ENCODE peak calls at places on chromosomes 11 and 22, in eight cellular contexts. X, O, P, U, C, M, Z and G are unnamed samples.

GRCh38 chr11:43497144-43497543 is 138.4 kb downstream of the TTC17 start:
- DNase-seq in C (no peak), O (no peak), Z (no peak), U (no peak), M (no peak), P (no peak), X (no peak), G (no peak)

GRCh38 chr22:44091021-44091721 is 67.1 kb downstream of the PARVB start:
- DNase-seq in X (peak), M (no peak), C (peak), O (peak), P (peak), U (no peak), Z (no peak), G (no peak)

GRCh38 chr22:24772493-24773220 is 1.9 kb downstream of the PIWIL3 start:
- DNase-seq in Z (no peak), M (no peak), C (peak), P (peak), U (no peak), X (peak), O (no peak), G (no peak)

GRCh38 chr11:43992138-43992537 is 49.7 kb downstream of the C11orf96 start:
- DNase-seq in Z (no peak), O (no peak), P (no peak), C (no peak), U (no peak), M (no peak), X (no peak), G (no peak)

GRCh38 chr11:69166186-69167115 is 10.7 kb downstream of the SMIM38 start:
- DNase-seq in O (peak), P (no peak), C (peak), Z (no peak), U (peak), X (peak), M (no peak), G (no peak)

GRCh38 chr22:29951675-29952413 is 68.9 kb downstream of the MTMR3 start:
- DNase-seq in X (no peak), P (no peak), C (peak), Z (no peak), U (no peak), O (no peak), M (no peak), G (no peak)

GRCh38 chr11:123298488-123299447 is 103.7 kb upstream of the CLMP start:
- DNase-seq in U (no peak), C (no peak), Z (no peak), X (no peak), P (no peak), O (no peak), M (no peak), G (no peak)

GRCh38 chr11:61609000-61609969 is 28.4 kb upstream of the SYT7 start:
- DNase-seq in Z (no peak), P (no peak), C (no peak), U (no peak), O (no peak), X (no peak), M (no peak), G (no peak)

GRCh38 chr11:134857035-134857434 is 445.0 kb upstream of the B3GAT1 start:
- DNase-seq in Z (peak), O (no peak), C (no peak), X (no peak), M (peak), U (no peak), P (no peak), G (no peak)

GRCh38 chr11:104999716-105000115 is 23.3 kb downstream of the CASP5 start:
- DNase-seq in Z (no peak), P (no peak), X (no peak), U (no peak), C (no peak), M (no peak), O (no peak), G (no peak)

GRCh38 chr11:87007938-87008337 is 29.8 kb upstream of the TMEM135 start:
- DNase-seq in X (no peak), Z (no peak), C (no peak), M (no peak), P (no peak), U (no peak), O (no peak), G (no peak)

GRCh38 chr11:64223001-64223651 is 2.9 kb downstream of the TRPT1 start:
- DNase-seq in C (no peak), O (peak), U (no peak), X (no peak), M (no peak), Z (no peak), P (no peak), G (no peak)

GRCh38 chr22:27724706-27725105 is 76.8 kb downstream of the MN1 start:
- DNase-seq in Z (no peak), M (no peak), U (no peak), X (no peak), P (no peak), O (no peak), C (no peak), G (no peak)

GRCh38 chr11:65452806-65453490 is 30.4 kb downstream of the NEAT1 start:
- DNase-seq in Z (no peak), P (no peak), O (no peak), C (peak), U (no peak), M (no peak), X (no peak), G (no peak)

GRCh38 chr11:120674537-120674936 is 163.0 kb downstream of the GRIK4 start:
- DNase-seq in M (no peak), U (peak), Z (no peak), P (no peak), X (no peak), O (no peak), C (no peak), G (no peak)

GRCh38 chr11:12126352-12127019 is 16.1 kb downstream of the MICAL2 start:
- DNase-seq in X (no peak), U (peak), Z (no peak), C (peak), M (no peak), O (no peak), P (no peak), G (no peak)

GRCh38 chr11:93842461-93842860 is 8.0 kb downstream of the VSTM5 start:
- DNase-seq in M (no peak), U (peak), P (no peak), Z (no peak), O (no peak), C (peak), X (no peak), G (no peak)

GRCh38 chr11:1263036-1263435 is 40.2 kb downstream of the MUC5B start:
- DNase-seq in Z (no peak), C (no peak), U (no peak), P (no peak), O (no peak), X (no peak), M (no peak), G (no peak)

GRCh38 chr11:134275534-134276395 is at the start of gene GLB1L3:
- DNase-seq in C (peak), M (peak), P (peak), O (no peak), U (no peak), Z (peak), X (peak), G (no peak)

GRCh38 chr11:12195773-12196172 is 85.4 kb downstream of the MICAL2 start:
- DNase-seq in P (no peak), Z (no peak), X (no peak), C (no peak), O (no peak), U (no peak), M (no peak), G (no peak)

GRCh38 chr22:26669060-26669481 is 11.7 kb downstream of the MIAT start:
- DNase-seq in X (no peak), Z (no peak), U (no peak), O (no peak), C (peak), M (no peak), P (peak), G (no peak)

GRCh38 chr11:66335531-66336233 is 552 bp downstream of the RIN1 start:
- DNase-seq in P (peak), M (peak), Z (no peak), U (no peak), O (peak), X (no peak), C (peak), G (no peak)

GRCh38 chr11:110075087-110075821 is 17.9 kb upstream of the ZC3H12C start:
- DNase-seq in C (no peak), X (no peak), O (no peak), M (no peak), P (no peak), Z (peak), U (no peak), G (no peak)

GRCh38 chr11:468493-468892 is 18.4 kb downstream of the PTDSS2 start:
- DNase-seq in U (no peak), X (no peak), Z (no peak), M (no peak), P (no peak), O (no peak), C (no peak), G (no peak)

GRCh38 chr22:49570032-49570848 is 257.4 kb downstream of the BRD1 start:
- DNase-seq in O (peak), P (no peak), C (no peak), M (peak), Z (no peak), U (no peak), X (no peak), G (peak)

GRCh38 chr11:93727985-93728791 is 13.1 kb downstream of the TAF1D start:
- DNase-seq in O (no peak), X (no peak), C (peak), M (no peak), U (no peak), Z (no peak), P (no peak), G (no peak)

GRCh38 chr11:75471134-75471943 is 38.3 kb upstream of the KLHL35 start:
- DNase-seq in U (no peak), Z (no peak), C (no peak), M (no peak), O (no peak), P (no peak), X (no peak), G (no peak)

GRCh38 chr11:75527938-75528845 is 2.5 kb upstream of the GDPD5 start:
- DNase-seq in P (no peak), X (no peak), O (no peak), U (no peak), M (no peak), C (no peak), Z (no peak), G (no peak)

GRCh38 chr11:125256471-125257010 is 92.0 kb downstream of the PKNOX2 start:
- DNase-seq in P (no peak), O (no peak), Z (no peak), U (no peak), C (no peak), X (no peak), M (no peak), G (no peak)

GRCh38 chr11:125257185-125257584 is 92.6 kb downstream of the PKNOX2 start:
- DNase-seq in O (no peak), C (no peak), X (peak), P (peak), M (no peak), U (no peak), Z (no peak), G (no peak)

GRCh38 chr11:125257751-125258150 is 93.2 kb downstream of the PKNOX2 start:
- DNase-seq in M (no peak), P (no peak), C (no peak), Z (no peak), U (no peak), O (no peak), X (no peak), G (no peak)

GRCh38 chr11:125261471-125262087 is 97.0 kb downstream of the PKNOX2 start:
- DNase-seq in O (no peak), M (no peak), X (no peak), C (no peak), U (no peak), Z (no peak), P (no peak), G (no peak)

DNA sequence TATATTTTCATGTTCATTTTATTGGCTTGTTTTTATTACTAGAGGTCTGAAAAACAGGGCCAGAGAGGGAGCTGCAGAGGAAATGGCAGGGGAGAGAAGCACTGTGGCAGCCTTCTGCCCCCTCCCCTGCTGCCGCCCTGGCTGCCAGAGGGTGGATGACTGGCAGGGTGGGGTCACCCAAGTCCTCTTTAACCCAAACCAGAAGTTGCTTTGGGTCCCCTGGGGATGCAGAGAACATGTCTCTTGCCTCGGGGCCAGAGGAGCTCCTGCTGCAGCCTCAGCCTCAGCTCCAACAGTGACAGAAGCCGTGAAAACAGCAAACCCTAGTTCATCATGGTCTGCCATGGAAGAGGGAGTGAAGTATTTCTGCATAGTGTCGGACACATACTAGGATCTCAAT is 94.1 kb downstream of the PKNOX2 start:
- DNase-seq in Z (no peak), U (no peak), O (no peak), P (no peak), C (no peak), X (no peak), M (peak), G (no peak)
- TF ChIP-seq CTCF in Z (no peak), U (no peak), O (peak), P (peak), C (no peak), X (no peak), M (peak), G (no peak)

DNA sequence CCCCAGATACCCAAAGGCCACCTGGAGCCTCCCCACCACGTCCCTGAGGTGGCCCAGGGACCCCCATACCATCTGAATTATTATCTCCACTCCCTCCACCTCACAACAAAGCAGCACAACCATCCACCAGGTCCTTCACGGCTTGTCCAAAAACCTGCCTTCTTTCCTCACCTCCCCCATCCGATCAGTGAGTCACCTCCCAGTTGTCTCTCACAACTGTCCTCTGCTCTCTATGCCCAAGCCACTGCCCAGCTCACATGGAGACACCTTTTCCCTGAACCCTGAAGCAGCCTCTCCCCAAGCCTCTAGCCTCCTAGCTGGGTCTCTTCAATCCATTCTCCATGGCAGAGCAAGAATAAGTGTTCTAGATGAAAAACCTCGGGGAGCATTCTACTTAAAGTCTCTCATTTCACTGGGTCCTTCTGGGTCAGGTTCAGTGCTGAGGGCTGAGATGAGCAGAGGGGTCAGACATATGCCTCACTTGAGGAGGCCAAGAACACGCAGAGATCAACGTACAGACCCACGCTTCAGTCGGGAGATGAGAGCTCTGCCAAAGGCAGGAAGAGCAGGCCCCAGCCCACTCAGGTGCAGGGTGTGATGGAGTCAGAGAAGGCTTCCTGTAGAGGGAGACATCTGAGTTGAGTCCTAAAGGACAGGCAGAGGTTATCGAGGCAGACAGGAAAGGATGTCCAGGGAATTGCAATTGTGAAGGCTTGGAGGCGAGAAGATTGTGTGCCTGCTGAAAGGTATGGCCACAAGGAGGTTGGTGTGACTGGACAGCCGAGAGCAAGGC is 74.7 kb downstream of the PDE2A start:
- DNase-seq in M (no peak), P (no peak), Z (no peak), X (no peak), O (no peak), C (no peak), U (no peak), G (no peak)
- TF ChIP-seq CTCF in M (no peak), P (no peak), Z (no peak), X (no peak), O (no peak), C (no peak), U (no peak), G (no peak)

DNA sequence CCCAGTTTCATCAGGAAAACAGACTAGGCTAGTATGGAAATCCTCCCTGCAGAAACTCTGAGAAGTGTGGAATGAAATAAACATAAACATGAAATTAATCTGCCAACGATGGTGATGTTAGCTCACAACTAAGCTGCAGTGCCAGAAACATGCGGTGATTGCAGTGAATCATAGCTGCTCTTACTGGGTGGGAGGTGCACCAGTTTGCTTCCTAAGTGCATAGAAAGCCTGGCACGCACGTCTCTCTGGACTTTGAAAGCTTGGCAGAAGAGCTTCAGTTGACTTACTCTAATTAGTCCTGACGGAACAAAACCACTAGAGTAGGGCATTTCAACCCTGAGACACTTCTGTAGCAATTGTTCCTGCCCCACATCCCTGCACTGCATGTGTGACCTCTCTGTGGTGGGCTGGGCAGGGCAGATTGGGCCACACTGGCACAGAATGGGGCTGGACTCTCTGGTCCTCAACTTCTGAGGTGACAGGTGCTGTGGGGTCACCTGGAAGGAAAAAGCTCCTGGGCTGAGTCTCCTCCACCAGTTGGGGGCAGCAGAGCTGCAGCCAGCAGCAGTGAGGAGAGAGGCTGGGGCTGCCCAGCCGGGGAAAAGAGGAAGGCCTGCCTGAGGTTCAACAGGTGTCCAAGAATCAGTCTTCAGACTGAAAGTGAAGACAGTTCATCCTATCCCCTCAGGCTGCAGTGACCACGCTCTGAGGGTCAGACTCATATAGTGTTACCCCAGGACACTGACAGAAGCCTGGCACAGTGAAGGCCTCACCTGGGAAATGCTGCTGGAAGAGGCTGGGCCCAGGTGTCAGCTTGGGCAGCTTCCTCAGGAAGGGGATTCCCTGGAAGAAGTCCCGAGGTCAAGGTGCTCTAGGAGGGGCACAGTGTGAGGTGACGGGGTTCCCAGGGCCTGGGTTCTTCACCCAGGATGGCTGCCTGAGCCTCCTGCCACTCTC is 40.5 kb downstream of the GGTLC2 start:
- DNase-seq in U (no peak), X (no peak), P (peak), O (no peak), Z (no peak), C (no peak), M (no peak), G (no peak)
- TF ChIP-seq CTCF in U (peak), X (peak), P (peak), O (peak), Z (no peak), C (peak), M (no peak), G (peak)

DNA sequence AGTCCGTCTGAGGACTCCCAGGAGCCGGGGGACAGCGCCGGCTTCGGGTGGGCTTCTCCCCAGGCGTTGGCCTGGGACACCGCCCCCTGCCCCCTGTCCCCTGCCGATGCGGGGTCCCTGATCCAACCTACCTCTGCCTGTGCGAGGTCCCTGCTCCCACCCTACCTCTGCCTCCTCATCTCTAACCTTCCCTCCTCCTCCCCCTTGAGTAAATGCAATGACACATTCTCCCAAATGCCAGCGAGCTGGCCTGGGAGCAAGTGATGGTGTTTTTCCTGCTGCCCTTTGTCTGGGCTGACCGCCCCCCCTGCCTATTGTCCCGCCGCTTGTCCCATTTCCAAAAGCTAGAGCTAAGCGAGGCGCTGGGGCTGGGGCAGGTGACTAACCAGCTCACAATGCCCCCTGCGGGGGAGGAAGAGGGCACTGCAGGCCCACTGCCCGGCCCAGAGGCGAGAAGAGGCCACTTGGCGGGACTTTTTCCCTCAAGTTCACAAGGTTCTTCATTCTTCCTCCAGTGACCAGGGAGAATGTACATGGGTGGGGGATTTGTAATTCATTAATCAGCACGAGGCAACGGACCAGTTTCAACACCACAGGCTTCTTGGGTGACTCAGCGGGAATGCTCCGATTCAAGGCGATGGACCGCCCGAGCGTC is 645 bp upstream of the CLCF1 start:
- DNase-seq in Z (peak), M (peak), C (peak), U (peak), O (no peak), P (peak), X (peak), G (no peak)
- TF ChIP-seq CTCF in Z (peak), M (peak), C (peak), U (peak), O (peak), P (peak), X (peak), G (peak)

GRCh38 chr11:6604081-6604626 is 580 bp downstream of the ILK start:
- DNase-seq in U (no peak), P (peak), O (no peak), C (peak), Z (peak), X (peak), M (peak), G (no peak)
- TF ChIP-seq CTCF in U (peak), P (no peak), O (peak), C (peak), Z (no peak), X (no peak), M (peak), G (no peak)

DNA sequence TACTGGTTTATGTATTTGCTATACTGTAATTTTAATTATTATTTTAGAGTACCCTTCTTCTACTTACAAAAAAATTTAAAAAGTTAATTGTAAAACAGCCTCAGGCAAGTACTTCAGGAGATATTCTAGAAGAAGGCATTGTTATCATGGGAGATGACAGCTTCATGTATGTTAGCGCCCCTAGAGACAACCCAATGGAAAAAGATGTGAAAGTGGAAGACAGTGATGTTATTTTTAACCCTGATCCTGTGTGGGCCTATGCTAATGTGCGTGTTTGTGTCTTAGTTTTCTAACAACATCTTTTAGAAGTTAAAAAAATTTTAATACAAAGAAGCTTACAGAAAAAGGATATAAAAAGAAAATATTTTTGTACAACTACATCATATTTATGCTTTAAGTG is 205.0 kb downstream of the FAM76B start:
- DNase-seq in C (no peak), X (no peak), M (no peak), U (no peak), O (no peak), Z (no peak), P (no peak), G (no peak)
- TF ChIP-seq CTCF in C (no peak), X (no peak), M (peak), U (no peak), O (peak), Z (no peak), P (no peak), G (no peak)

GRCh38 chr11:76629853-76630599 is 40.5 kb downstream of the LRRC32 start:
- DNase-seq in C (no peak), M (peak), Z (no peak), P (no peak), X (no peak), O (no peak), U (no peak), G (no peak)
- TF ChIP-seq CTCF in C (no peak), M (no peak), Z (no peak), P (no peak), X (no peak), O (no peak), U (no peak), G (no peak)